ENCODE peak calls at places on chromosomes 12 and 14, in six cellular contexts. K, N, Z, S, R and T are unnamed samples.

GRCh38 chr14:95156765-95157194 is 549 bp downstream of the DICER1 start:
- DNase-seq in R (peak), N (peak), K (peak), S (no peak), Z (peak), T (no peak)

GRCh38 chr12:79083181-79083580 is 218.6 kb downstream of the SYT1 start:
- DNase-seq in R (peak), N (no peak), K (no peak), Z (no peak), S (no peak), T (no peak)

GRCh38 chr12:123743002-123743401 is 19.1 kb upstream of the DNAH10 start:
- DNase-seq in S (no peak), Z (no peak), N (no peak), K (no peak), R (no peak), T (no peak)

GRCh38 chr12:102051431-102051965 is 10.3 kb downstream of the WASHC3 start:
- DNase-seq in S (no peak), Z (no peak), N (no peak), R (no peak), K (no peak), T (no peak)

GRCh38 chr12:11823043-11823442 is 173.6 kb downstream of the ETV6 start:
- DNase-seq in S (no peak), N (no peak), R (no peak), K (no peak), Z (no peak), T (no peak)

GRCh38 chr14:70027785-70028428 is 148.7 kb downstream of the SMOC1 start:
- DNase-seq in S (peak), K (peak), Z (peak), R (peak), N (peak), T (no peak)

GRCh38 chr14:94681300-94682060 is 69.3 kb downstream of the SERPINA3 start:
- DNase-seq in Z (no peak), K (peak), R (peak), N (peak), S (no peak), T (peak)

GRCh38 chr12:39581592-39581991 is 38.0 kb downstream of the ABCD2 start:
- DNase-seq in R (peak), K (no peak), N (no peak), Z (no peak), S (no peak), T (no peak)

GRCh38 chr12:49744363-49744885 is 3.1 kb downstream of the TMBIM6 start:
- DNase-seq in K (no peak), N (no peak), S (no peak), R (no peak), Z (no peak), T (no peak)

GRCh38 chr14:54725998-54726397 is 159.1 kb downstream of the SAMD4A start:
- DNase-seq in R (no peak), K (no peak), Z (no peak), N (no peak), S (no peak), T (no peak)

GRCh38 chr14:103110681-103111296 is 12.5 kb upstream of the TNFAIP2 start:
- DNase-seq in K (no peak), N (no peak), S (no peak), Z (peak), R (no peak), T (no peak)

GRCh38 chr12:124302807-124303578 is 8.1 kb downstream of the RFLNA start:
- DNase-seq in S (no peak), R (no peak), N (no peak), Z (no peak), K (no peak), T (no peak)

GRCh38 chr14:61524211-61524806 is 171.0 kb upstream of the HIF1A start:
- DNase-seq in N (peak), Z (peak), R (peak), S (no peak), K (no peak), T (no peak)

GRCh38 chr12:55929306-55929791 is 1.6 kb upstream of the DGKA start:
- DNase-seq in R (no peak), S (no peak), N (no peak), Z (no peak), K (no peak), T (no peak)

GRCh38 chr12:122643207-122643805 is 59.9 kb downstream of the HCAR2 start:
- DNase-seq in S (no peak), R (no peak), K (no peak), Z (no peak), N (no peak), T (no peak)

GRCh38 chr12:57765003-57765697 is 1.7 kb downstream of the CYP27B1 start:
- DNase-seq in N (peak), R (peak), Z (peak), K (peak), S (no peak), T (no peak)

GRCh38 chr12:55997535-55997859 is 421 bp downstream of the SUOX start:
- DNase-seq in K (peak), N (peak), R (no peak), Z (peak), S (no peak), T (no peak)

GRCh38 chr14:106094654-106095189 is 568.3 kb downstream of the TMEM121 start:
- DNase-seq in K (no peak), N (no peak), Z (peak), S (no peak), R (no peak), T (no peak)

GRCh38 chr14:87049886-87050820 is 942.8 kb downstream of the GALC start:
- DNase-seq in R (no peak), K (peak), S (no peak), Z (peak), N (peak), T (peak)

GRCh38 chr12:48459259-48459658 is 13.1 kb upstream of the ANP32D start:
- DNase-seq in R (no peak), K (no peak), N (no peak), S (no peak), Z (no peak), T (no peak)

GRCh38 chr12:122876724-122877123 is 19.2 kb downstream of the VPS37B start:
- DNase-seq in Z (no peak), R (no peak), K (no peak), S (no peak), N (no peak), T (no peak)

GRCh38 chr12:34296143-34297041 is 274.1 kb downstream of the ALG10 start:
- DNase-seq in K (no peak), S (no peak), Z (no peak), R (no peak), N (no peak), T (no peak)

GRCh38 chr14:36367985-36368774 is 47.7 kb upstream of the MBIP start:
- DNase-seq in Z (no peak), N (no peak), S (no peak), K (no peak), R (no peak), T (no peak)

GRCh38 chr14:56878766-56879165 is 68.5 kb upstream of the OTX2 start:
- DNase-seq in R (no peak), Z (no peak), S (no peak), N (no peak), K (no peak), T (no peak)

GRCh38 chr14:30558362-30558674 is 640 bp upstream of the G2E3 start:
- DNase-seq in Z (no peak), S (no peak), R (no peak), K (no peak), N (no peak), T (no peak)

GRCh38 chr14:101239065-101239464 is 322.2 kb upstream of the DIO3 start:
- DNase-seq in N (no peak), S (no peak), R (no peak), Z (no peak), K (no peak), T (no peak)

GRCh38 chr14:101236496-101237240 is 324.6 kb upstream of the DIO3 start:
- DNase-seq in N (no peak), S (no peak), K (no peak), R (no peak), Z (no peak), T (no peak)

GRCh38 chr14:105030836-105031396 is 10.0 kb upstream of the CDCA4 start:
- DNase-seq in S (no peak), N (no peak), Z (no peak), R (no peak), K (no peak), T (no peak)
- H2AFZ ChIP-seq in S (no peak), N (no peak), Z (no peak), R (no peak), K (no peak), T (no peak)

GRCh38 chr12:61757831-61758505 is 502.2 kb upstream of the USP15 start:
- DNase-seq in R (no peak), N (no peak), Z (no peak), K (no peak), S (no peak), T (no peak)

GRCh38 chr12:61758661-61759060 is 501.5 kb upstream of the USP15 start:
- DNase-seq in S (no peak), R (no peak), N (no peak), Z (no peak), K (no peak), T (no peak)

GRCh38 chr12:61750604-61751003 is 509.6 kb upstream of the USP15 start:
- DNase-seq in R (no peak), K (no peak), N (no peak), Z (no peak), S (no peak), T (no peak)

GRCh38 chr12:61754214-61754613 is 506.0 kb upstream of the USP15 start:
- DNase-seq in S (no peak), K (no peak), N (no peak), Z (no peak), R (no peak), T (no peak)
- H3K27ac ChIP-seq in S (no peak), K (no peak), N (no peak), Z (no peak), R (no peak), T (no peak)

GRCh38 chr12:76706761-76707160 is 57.2 kb upstream of the ZDHHC17 start:
- DNase-seq in Z (no peak), R (no peak), K (no peak), N (no peak), S (no peak), T (no peak)

GRCh38 chr12:76706099-76706498 is 57.8 kb upstream of the ZDHHC17 start:
- DNase-seq in R (no peak), S (no peak), N (no peak), K (no peak), Z (no peak), T (no peak)

GRCh38 chr12:76704693-76705092 is 59.2 kb upstream of the ZDHHC17 start:
- DNase-seq in R (no peak), S (no peak), Z (no peak), K (no peak), N (no peak), T (no peak)

GRCh38 chr12:76711241-76711640 is 52.7 kb upstream of the ZDHHC17 start:
- DNase-seq in K (no peak), R (no peak), S (no peak), Z (no peak), N (no peak), T (no peak)

DNA sequence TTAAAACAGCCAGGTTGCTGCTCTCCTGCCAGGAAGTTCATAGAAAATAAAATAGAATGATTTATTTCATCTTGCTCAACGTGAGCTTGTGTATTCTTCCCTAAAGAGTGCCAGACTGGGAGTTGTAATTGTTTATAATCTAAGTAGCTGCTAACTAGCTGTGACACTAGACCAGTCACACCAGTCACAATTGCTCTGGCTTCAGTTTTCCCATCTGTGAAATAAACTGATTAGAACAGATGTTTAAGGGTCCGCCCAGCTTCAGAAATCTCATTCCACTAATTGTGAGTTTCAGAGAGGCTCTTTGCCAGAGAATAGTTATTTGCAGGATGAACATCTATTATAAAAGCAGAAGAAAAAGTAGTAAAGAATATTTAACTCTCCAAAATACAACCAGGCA is 55.6 kb upstream of the ZDHHC17 start:
- DNase-seq in R (no peak), K (no peak), N (no peak), Z (no peak), S (no peak), T (no peak)
- H2AFZ ChIP-seq in R (no peak), K (no peak), N (no peak), Z (no peak), S (no peak), T (no peak)

DNA sequence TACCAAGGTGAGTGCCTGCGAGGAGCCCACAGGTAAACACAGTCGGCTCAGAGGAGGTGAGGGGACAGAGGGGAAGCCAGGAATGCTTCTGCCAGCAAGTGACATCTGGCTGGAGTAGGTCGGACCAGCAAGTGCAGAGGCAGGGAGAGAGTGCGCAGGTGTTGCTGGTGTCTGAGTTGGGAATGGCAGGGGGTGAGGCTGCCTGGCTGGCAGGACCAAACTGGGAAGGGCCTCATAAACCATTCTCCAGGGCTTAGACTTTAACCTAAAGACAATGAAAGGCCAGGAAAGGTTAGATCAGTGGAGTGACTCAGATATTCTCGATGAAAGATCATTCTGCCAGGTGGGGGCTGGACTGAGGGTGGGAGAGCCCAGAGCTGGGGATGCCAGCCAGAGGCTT is 66.4 kb downstream of the ITPK1 start:
- DNase-seq in N (peak), R (peak), Z (peak), S (no peak), K (no peak), T (no peak)
- H3K27ac ChIP-seq in N (peak), R (no peak), Z (peak), S (no peak), K (no peak), T (no peak)

GRCh38 chr14:72894623-72895378 is 900 bp upstream of the DPF3 start:
- DNase-seq in R (peak), N (peak), Z (no peak), S (peak), K (peak), T (no peak)
- H2AFZ ChIP-seq in R (peak), N (peak), Z (peak), S (peak), K (no peak), T (peak)

GRCh38 chr12:77973579-77973978 is 142.9 kb downstream of the NAV3 start:
- DNase-seq in N (no peak), S (no peak), Z (no peak), R (no peak), K (no peak), T (no peak)

GRCh38 chr12:77979597-77980250 is 149.0 kb downstream of the NAV3 start:
- DNase-seq in S (no peak), K (no peak), Z (no peak), R (no peak), N (no peak), T (no peak)

DNA sequence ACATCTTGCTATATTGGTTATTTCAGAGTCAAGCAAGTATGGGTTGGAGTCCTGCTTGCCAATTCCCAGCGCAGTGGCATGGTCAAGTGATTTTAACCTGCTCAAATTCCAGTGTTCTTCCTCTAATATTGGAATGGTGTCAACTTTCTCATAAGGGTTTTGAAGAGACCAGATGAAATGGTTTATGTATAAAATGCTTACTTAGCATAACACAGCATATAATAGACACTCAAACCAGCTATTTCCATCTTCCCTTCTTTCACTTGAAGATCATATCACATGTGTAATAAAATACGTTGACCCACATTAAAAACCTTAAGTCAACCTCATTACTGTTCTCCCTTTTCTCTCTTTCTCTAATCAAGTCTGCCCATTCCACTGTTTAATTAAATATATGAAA is 143.9 kb downstream of the NAV3 start:
- DNase-seq in R (no peak), S (no peak), N (no peak), K (no peak), Z (no peak), T (no peak)
- H3K27ac ChIP-seq in R (no peak), S (no peak), N (no peak), K (no peak), Z (no peak), T (no peak)

GRCh38 chr12:52427083-52427482 is 7.1 kb downstream of the KRT75 start:
- DNase-seq in R (no peak), N (no peak), S (no peak), K (no peak), Z (no peak), T (no peak)
- H2AFZ ChIP-seq in R (no peak), N (no peak), S (no peak), K (no peak), Z (no peak), T (no peak)

GRCh38 chr12:67826148-67826547 is 163.1 kb upstream of the IFNG-AS1 start:
- DNase-seq in R (no peak), K (no peak), N (no peak), Z (no peak), S (no peak), T (no peak)

GRCh38 chr12:67829873-67830272 is 159.4 kb upstream of the IFNG-AS1 start:
- DNase-seq in S (no peak), R (no peak), Z (no peak), K (no peak), N (no peak), T (no peak)

GRCh38 chr12:67826946-67827719 is 162.1 kb upstream of the IFNG-AS1 start:
- DNase-seq in N (peak), R (no peak), Z (no peak), K (no peak), S (no peak), T (no peak)

GRCh38 chr12:67832155-67832554 is 157.1 kb upstream of the IFNG-AS1 start:
- DNase-seq in N (no peak), K (no peak), R (no peak), Z (no peak), S (no peak), T (no peak)

DNA sequence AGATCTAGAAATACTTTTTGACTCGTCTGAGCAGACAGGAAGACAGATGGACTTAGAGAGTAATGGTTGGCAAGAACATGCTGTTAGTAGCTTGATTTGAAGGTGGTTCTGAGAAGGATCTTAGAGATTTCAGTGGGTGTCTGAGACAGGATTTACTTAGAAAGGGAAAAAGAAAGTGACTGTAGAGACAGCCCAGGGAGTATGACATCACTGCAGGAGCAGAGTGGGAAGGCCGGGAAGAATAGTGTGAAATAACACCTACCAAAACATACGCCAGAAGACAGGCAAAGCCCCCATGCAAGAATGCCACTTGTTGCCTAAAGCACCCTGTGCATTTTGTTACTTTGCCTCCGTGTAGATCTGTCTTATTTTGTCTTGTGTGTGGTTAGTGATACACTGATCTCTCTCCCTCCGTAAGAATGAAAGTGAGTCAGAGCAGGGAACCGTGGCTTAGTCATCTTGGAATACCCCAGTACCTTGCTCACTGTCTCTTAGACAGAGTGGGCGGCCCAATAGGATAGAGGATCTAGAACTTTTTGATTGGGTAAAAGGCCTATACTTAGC is 161.3 kb upstream of the IFNG-AS1 start:
- DNase-seq in Z (peak), N (peak), R (peak), S (no peak), K (no peak), T (peak)
- H3K27ac ChIP-seq in Z (peak), N (peak), R (no peak), S (no peak), K (no peak), T (peak)

GRCh38 chr14:64213853-64214570 is 80.2 kb downstream of the ESR2 start:
- DNase-seq in S (no peak), K (no peak), R (no peak), N (no peak), Z (no peak), T (no peak)
- H2AFZ ChIP-seq in S (no peak), K (no peak), R (no peak), N (no peak), Z (no peak), T (no peak)

GRCh38 chr14:76715102-76715926 is 46.0 kb upstream of the VASH1 start:
- DNase-seq in Z (no peak), S (peak), K (no peak), R (peak), N (no peak), T (no peak)
- H3K27ac ChIP-seq in Z (no peak), S (peak), K (no peak), R (no peak), N (no peak), T (no peak)